ENCODE peak calls at places on chromosome 11, in six cellular contexts. J, B, H, L, D and E are unnamed samples.

GRCh38 chr11:4167292-4167691 is 72.7 kb downstream of the RRM1 start:
- DNase-seq in J (no peak), B (no peak), H (no peak), L (no peak), D (no peak), E (no peak)

GRCh38 chr11:62345862-62346261 is 8.6 kb downstream of the ASRGL1 start:
- DNase-seq in J (no peak), B (no peak), H (no peak), L (no peak), D (no peak), E (no peak)

GRCh38 chr11:83249972-83250593 is 36.1 kb downstream of the CCDC90B start:
- DNase-seq in J (peak), B (no peak), H (peak), L (peak), D (no peak), E (no peak)

GRCh38 chr11:120096326-120096725 is 41.6 kb downstream of the TRIM29 start:
- DNase-seq in J (peak), B (no peak), H (no peak), L (no peak), D (no peak), E (no peak)

GRCh38 chr11:118321386-118322082 is 17.0 kb downstream of the CD3E start:
- DNase-seq in J (no peak), B (no peak), H (no peak), L (no peak), D (no peak), E (no peak)

GRCh38 chr11:131748146-131749050 is 378.0 kb downstream of the NTM start:
- DNase-seq in J (peak), B (no peak), H (peak), L (peak), D (peak), E (peak)

GRCh38 chr11:92296138-92296515 is 71.5 kb downstream of the FAT3 start:
- DNase-seq in J (no peak), B (no peak), H (no peak), L (peak), D (no peak), E (no peak)

GRCh38 chr11:1486054-1486825 is at the start of gene MOB2:
- DNase-seq in J (peak), B (no peak), H (no peak), L (peak), D (no peak), E (peak)

GRCh38 chr11:75565221-75565814 is 3.3 kb downstream of the SERPINH1 start:
- DNase-seq in J (no peak), B (no peak), H (no peak), L (peak), D (peak), E (no peak)

GRCh38 chr11:7098235-7098832 is 9.5 kb downstream of the RBMXL2 start:
- DNase-seq in J (peak), B (no peak), H (peak), L (peak), D (no peak), E (no peak)

GRCh38 chr11:75246006-75246672 is 5.6 kb downstream of the TPBGL start:
- DNase-seq in J (no peak), B (no peak), H (no peak), L (no peak), D (no peak), E (no peak)